ENCODE peak calls at places on chromosomes 2 and 18, in four cellular contexts. One of them, this sample, is unnamed.

GRCh38 chr2:109185338-109185737 is 56.3 kb downstream of the SH3RF3 start:
- DNase-seq in HT1080: peak
- DNase-seq in stimulated activated CD8-positive, alpha-beta memory T cell treated with anti-CD3 and anti-CD28 coated beads, Interleukin-2, amount 100 ng/mL, for 1 hour: no peak
- DNase-seq in CD8-positive, alpha-beta memory T cell: no peak
- DNase-seq in this sample: peak

GRCh38 chr2:28408764-28409599 is 16.3 kb downstream of the FOSL2 start:
- DNase-seq in CD8-positive, alpha-beta memory T cell: peak
- DNase-seq in HT1080: peak
- DNase-seq in stimulated activated CD8-positive, alpha-beta memory T cell treated with anti-CD3 and anti-CD28 coated beads, Interleukin-2, amount 100 ng/mL, for 1 hour: peak
- DNase-seq in this sample: peak

GRCh38 chr2:190382851-190383250 is 25.3 kb upstream of the MFSD6 start:
- DNase-seq in stimulated activated CD8-positive, alpha-beta memory T cell treated with anti-CD3 and anti-CD28 coated beads, Interleukin-2, amount 100 ng/mL, for 1 hour: no peak
- DNase-seq in CD8-positive, alpha-beta memory T cell: peak
- DNase-seq in HT1080: peak
- DNase-seq in this sample: peak

GRCh38 chr2:165957030-165957675 is 3.6 kb upstream of the TTC21B start:
- DNase-seq in stimulated activated CD8-positive, alpha-beta memory T cell treated with anti-CD3 and anti-CD28 coated beads, Interleukin-2, amount 100 ng/mL, for 1 hour: no peak
- DNase-seq in CD8-positive, alpha-beta memory T cell: no peak
- DNase-seq in HT1080: no peak
- DNase-seq in this sample: no peak

GRCh38 chr2:130744287-130745117 is 10.8 kb upstream of the AMER3 start:
- DNase-seq in CD8-positive, alpha-beta memory T cell: no peak
- DNase-seq in stimulated activated CD8-positive, alpha-beta memory T cell treated with anti-CD3 and anti-CD28 coated beads, Interleukin-2, amount 100 ng/mL, for 1 hour: no peak
- DNase-seq in HT1080: no peak
- DNase-seq in this sample: no peak

GRCh38 chr18:74257083-74257482 is 34.7 kb downstream of the CYB5A start:
- DNase-seq in CD8-positive, alpha-beta memory T cell: no peak
- DNase-seq in HT1080: no peak
- DNase-seq in stimulated activated CD8-positive, alpha-beta memory T cell treated with anti-CD3 and anti-CD28 coated beads, Interleukin-2, amount 100 ng/mL, for 1 hour: no peak
- DNase-seq in this sample: no peak

GRCh38 chr2:122114421-122114820 is 359.0 kb downstream of the TSN start:
- DNase-seq in CD8-positive, alpha-beta memory T cell: no peak
- DNase-seq in stimulated activated CD8-positive, alpha-beta memory T cell treated with anti-CD3 and anti-CD28 coated beads, Interleukin-2, amount 100 ng/mL, for 1 hour: no peak
- DNase-seq in HT1080: no peak
- DNase-seq in this sample: no peak

GRCh38 chr2:163768881-163769681 is 33.3 kb upstream of the FIGN start:
- DNase-seq in stimulated activated CD8-positive, alpha-beta memory T cell treated with anti-CD3 and anti-CD28 coated beads, Interleukin-2, amount 100 ng/mL, for 1 hour: no peak
- DNase-seq in CD8-positive, alpha-beta memory T cell: no peak
- DNase-seq in HT1080: no peak
- DNase-seq in this sample: no peak

This sample was measured in RWPE1.